ENCODE peak calls at places on chromosome 3, in eight cellular contexts. K is body of pancreas, O is AG04450, M is sigmoid colon, P is prostate gland, B is psoas muscle, A is GM12878, L is vagina. G is an unnamed sample. For H3K27me3, the result is how much of the 10 kb centered on the place peaks cover.

GRCh38 chr3:46145147-46145546 is 63.0 kb downstream of the CCR1 start:
- DNase-seq in L (no peak), K (no peak), O (no peak), P (no peak), M (no peak), A (no peak), B (no peak), G (no peak)

GRCh38 chr3:25652921-25653320 is 11.8 kb downstream of the TOP2B start:
- DNase-seq in A (no peak), B (no peak), O (no peak), L (no peak), P (no peak), M (no peak), K (no peak), G (no peak)

GRCh38 chr3:174156200-174156599 is 702.9 kb upstream of the NAALADL2 start:
- DNase-seq in O (no peak), B (no peak), P (no peak), L (no peak), M (no peak), K (no peak), A (no peak), G (no peak)

GRCh38 chr3:154062513-154062912 is 58.7 kb upstream of the ARHGEF26 start:
- DNase-seq in A (no peak), M (no peak), L (no peak), K (no peak), O (no peak), P (no peak), B (no peak), G (no peak)

GRCh38 chr3:194265505-194265892 is 85.6 kb downstream of the CPN2 start:
- DNase-seq in O (peak), A (no peak), B (peak), L (peak), K (peak), P (peak), M (peak), G (peak)

GRCh38 chr3:109696932-109697331 is 359.6 kb upstream of the DPPA4 start:
- DNase-seq in O (no peak), A (no peak), P (no peak), B (no peak), M (no peak), L (no peak), K (no peak), G (no peak)

GRCh38 chr3:36729204-36730056 is 34.9 kb downstream of the DCLK3 start:
- DNase-seq in K (no peak), A (no peak), L (no peak), B (no peak), M (no peak), O (peak), P (no peak), G (no peak)

GRCh38 chr3:14127516-14128161 is 2.8 kb downstream of the TMEM43 start:
- DNase-seq in P (no peak), B (no peak), M (no peak), A (no peak), K (no peak), O (no peak), L (peak), G (no peak)

GRCh38 chr3:36434682-36435426 is 54.5 kb downstream of the STAC start:
- DNase-seq in O (no peak), B (no peak), P (no peak), A (no peak), M (no peak), K (no peak), L (no peak), G (no peak)

GRCh38 chr3:171967137-171967783 is 72.1 kb upstream of the FNDC3B start:
- DNase-seq in M (no peak), P (no peak), A (no peak), L (no peak), K (no peak), O (peak), B (no peak), G (no peak)

GRCh38 chr3:50161320-50161719 is 6.2 kb downstream of the SEMA3F start:
- DNase-seq in M (no peak), O (no peak), B (no peak), P (peak), K (no peak), A (no peak), L (no peak), G (no peak)
- H3K27me3 ChIP-seq in M (under half), O (under half), B (under half), P (under half), K (under half), A (under half), L (under half), G (under half)

GRCh38 chr3:112814256-112814655 is 32.4 kb downstream of the CD200R1L start:
- DNase-seq in A (no peak), L (no peak), P (no peak), M (no peak), O (peak), B (no peak), K (no peak), G (no peak)
- TF ChIP-seq CTCF in A (peak), L (peak), P (no peak), M (peak), O (peak), B (peak), K (peak), G (no peak)

DNA sequence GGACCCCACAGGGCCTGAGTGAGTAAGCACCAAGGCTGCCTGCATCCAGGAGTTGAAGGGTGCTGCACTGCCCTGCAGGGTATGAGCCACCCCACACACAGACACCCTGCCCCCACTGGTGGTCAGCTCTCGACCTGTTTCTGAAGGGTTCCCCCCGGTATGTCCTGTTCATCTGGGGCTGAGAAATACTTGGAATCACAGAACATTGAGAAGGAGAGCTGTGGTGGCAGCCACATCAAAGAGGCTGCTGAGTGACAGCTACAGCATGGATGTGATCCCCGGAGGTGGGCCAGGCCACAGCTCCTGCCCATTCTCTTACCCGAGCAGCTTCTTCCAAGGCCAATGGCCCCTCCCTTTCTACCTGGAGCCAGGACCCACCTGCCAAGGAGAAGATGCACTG is 66.4 kb upstream of the PLXNA1 start:
- DNase-seq in K (no peak), A (no peak), M (peak), P (no peak), B (no peak), L (no peak), O (no peak), G (no peak)
- H3K27me3 ChIP-seq in K (under half), A (under half), M (under half), P (under half), B (under half), L (under half), O (under half), G (under half)

DNA sequence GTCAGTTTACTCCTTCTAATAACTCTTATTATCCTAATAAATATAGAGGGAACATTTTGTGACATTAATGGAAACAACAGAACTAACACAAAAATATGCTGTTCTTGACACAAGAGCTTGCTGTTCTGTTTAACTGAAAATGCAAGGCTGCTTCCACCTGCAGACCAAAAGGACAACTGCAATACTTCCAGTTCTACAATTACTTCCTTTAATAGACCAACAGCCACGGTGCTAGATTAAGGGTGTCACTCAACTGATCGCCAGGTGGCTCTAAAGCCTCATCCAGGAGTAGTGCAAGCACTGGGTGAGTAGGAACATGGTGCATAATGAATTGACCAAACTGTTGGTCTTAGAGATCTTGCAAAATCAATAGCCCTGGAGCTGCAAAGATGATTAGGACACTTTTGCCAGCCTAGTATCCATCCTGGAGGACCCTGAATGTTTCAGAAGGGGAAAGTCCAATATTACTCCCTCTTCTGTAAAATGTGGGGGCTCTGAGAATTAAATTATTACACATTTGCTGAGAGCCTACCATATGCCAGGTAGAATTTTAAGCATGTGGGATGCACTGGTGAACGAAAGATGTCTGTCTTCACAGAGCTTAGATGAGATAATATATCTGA is 3.6 kb upstream of the CLDN16 start:
- DNase-seq in M (no peak), A (peak), K (peak), L (no peak), B (no peak), O (no peak), P (peak), G (peak)
- TF ChIP-seq CTCF in M (no peak), A (peak), K (peak), L (peak), B (peak), O (peak), P (peak), G (peak)

GRCh38 chr3:186152889-186153292 is 44.0 kb upstream of the ETV5 start:
- DNase-seq in A (peak), O (no peak), B (no peak), L (no peak), K (no peak), M (no peak), P (no peak), G (no peak)
- H3K27me3 ChIP-seq in A (under half), O (under half), B (under half), L (under half), K (under half), M (under half), P (under half), G (under half)

GRCh38 chr3:179258820-179259219 is 7.9 kb upstream of the KCNMB3 start:
- DNase-seq in O (no peak), B (no peak), L (no peak), M (no peak), A (no peak), P (no peak), K (no peak), G (no peak)

GRCh38 chr3:179264456-179264855 is 13.5 kb upstream of the KCNMB3 start:
- DNase-seq in A (no peak), K (no peak), B (no peak), P (no peak), M (no peak), L (no peak), O (no peak), G (no peak)

GRCh38 chr3:179263134-179263533 is 12.2 kb upstream of the KCNMB3 start:
- DNase-seq in O (no peak), L (no peak), A (no peak), B (no peak), K (no peak), P (no peak), M (no peak), G (no peak)

GRCh38 chr3:179265092-179265491 is 14.2 kb upstream of the KCNMB3 start:
- DNase-seq in M (no peak), K (no peak), L (no peak), A (no peak), B (no peak), P (no peak), O (no peak), G (no peak)

DNA sequence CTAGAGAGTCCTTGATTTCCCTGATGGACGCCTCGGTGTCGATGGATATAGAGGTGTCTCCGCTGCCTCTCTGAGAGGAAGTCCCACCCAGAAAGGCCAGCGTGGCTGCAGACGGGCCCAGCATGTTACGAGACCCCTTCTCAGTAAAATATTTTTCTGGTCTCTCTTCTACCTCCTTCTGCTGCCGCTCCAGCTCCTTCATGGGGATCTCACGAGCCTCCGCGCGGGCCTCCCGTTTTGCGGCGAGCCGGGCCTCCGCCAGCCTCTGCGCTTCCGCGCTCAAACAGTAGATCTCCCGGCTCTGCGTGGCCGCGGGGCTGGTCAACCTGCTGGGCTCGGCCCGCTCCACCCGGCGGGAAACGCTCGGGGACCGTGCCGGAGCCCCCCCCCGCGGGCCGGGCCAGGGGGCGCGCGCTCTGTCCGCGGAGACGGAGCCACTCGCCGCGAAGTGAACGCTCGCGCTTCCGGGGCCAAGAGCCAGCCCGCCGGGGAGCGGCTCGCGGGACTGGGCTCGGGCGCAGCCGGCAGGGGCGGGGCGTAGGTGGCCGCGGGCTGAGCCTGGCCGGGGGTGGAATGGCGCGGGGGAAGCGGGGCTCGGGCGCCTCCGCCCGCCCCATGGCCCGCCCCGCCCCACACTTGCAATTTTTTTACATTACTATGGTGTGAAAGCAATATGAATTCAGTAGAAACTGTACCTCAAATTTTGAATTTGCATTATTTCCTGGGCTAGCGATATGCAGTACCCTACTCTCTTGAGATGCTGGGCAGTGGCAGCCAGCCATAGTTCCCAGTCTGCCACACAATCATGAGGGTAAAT is 10.2 kb upstream of the KCNMB3 start:
- DNase-seq in K (peak), P (peak), L (no peak), M (peak), B (peak), A (no peak), O (peak), G (peak)
- TF ChIP-seq CTCF in K (no peak), P (no peak), L (no peak), M (no peak), B (no peak), A (no peak), O (no peak), G (no peak)

GRCh38 chr3:147393261-147393964 is 12.9 kb downstream of the ZIC4 start:
- DNase-seq in B (peak), A (no peak), P (no peak), M (peak), L (peak), O (no peak), K (no peak), G (peak)

GRCh38 chr3:147394168-147394941 is 12.0 kb downstream of the ZIC4 start:
- DNase-seq in M (no peak), K (no peak), A (no peak), B (no peak), O (no peak), L (peak), P (no peak), G (peak)

GRCh38 chr3:147390589-147391569 is 15.5 kb downstream of the ZIC4 start:
- DNase-seq in A (no peak), O (no peak), B (no peak), L (peak), M (no peak), P (no peak), K (no peak), G (no peak)

GRCh38 chr3:147391726-147392082 is 14.6 kb downstream of the ZIC4 start:
- DNase-seq in O (no peak), M (no peak), P (no peak), A (no peak), K (no peak), B (no peak), L (no peak), G (no peak)

DNA sequence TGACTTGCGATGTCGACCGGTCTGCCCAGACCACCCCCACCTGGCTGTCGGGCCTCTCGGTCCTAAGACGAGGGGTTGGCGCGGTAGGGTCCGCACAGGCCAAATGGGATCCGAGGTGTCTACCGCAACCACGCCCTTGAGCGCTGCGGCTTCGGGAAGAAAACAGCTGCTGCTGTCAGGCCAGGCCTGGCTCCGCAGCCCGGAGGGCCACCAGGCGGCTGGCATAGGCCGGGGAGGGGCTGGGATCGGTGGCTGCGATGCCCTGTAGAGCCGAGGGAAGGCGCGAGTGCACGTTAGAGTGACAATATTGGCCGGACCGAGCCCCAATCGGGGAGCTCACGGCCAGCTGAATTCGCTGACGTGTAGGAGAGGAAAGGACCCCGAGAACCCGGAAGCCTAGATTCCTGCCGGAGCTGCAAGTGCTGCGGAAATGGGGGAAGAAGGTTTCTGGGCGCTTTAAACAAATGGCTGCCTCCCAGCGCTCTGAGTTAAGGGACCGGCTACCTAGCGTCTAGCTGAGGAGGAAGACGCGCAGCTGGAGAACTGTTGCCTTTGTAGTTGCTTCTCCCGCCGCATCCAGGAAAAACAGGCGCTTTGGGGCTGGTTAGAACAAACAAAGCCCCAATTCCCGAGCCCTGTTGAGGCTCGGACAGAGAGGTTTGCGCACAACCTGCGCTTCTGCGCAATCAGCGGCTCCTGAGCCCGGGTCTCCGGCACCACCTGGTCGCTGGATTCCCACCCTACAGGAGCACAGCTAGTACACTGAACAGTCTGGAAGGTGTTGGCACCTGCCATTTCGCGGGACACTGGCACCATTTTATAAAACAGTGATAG is 14.0 kb downstream of the ZIC4 start:
- DNase-seq in K (peak), M (peak), L (peak), B (peak), P (no peak), O (no peak), A (no peak), G (peak)
- H3K27me3 ChIP-seq in K (under half), M (half or more), L (under half), B (under half), P (half or more), O (half or more), A (under half), G (under half)